ENCODE peak calls at places on chromosomes 12 and 14, in seven cellular contexts. L is sigmoid colon, P is body of pancreas, E is ovary, U is heart left ventricle, J is tibial nerve, K is HepG2. C is an unnamed sample.

GRCh38 chr12:132187646-132188450 is 43.6 kb downstream of the NOC4L start:
- DNase-seq in L (no peak), P (no peak), E (no peak), U (no peak), J (no peak), K (no peak), C (no peak)

GRCh38 chr14:77488558-77488957 is 10.1 kb downstream of the ISM2 start:
- DNase-seq in L (no peak), P (no peak), E (no peak), U (no peak), J (no peak), K (no peak), C (no peak)

GRCh38 chr14:85534435-85534834 is 4.5 kb downstream of the FLRT2 start:
- DNase-seq in L (no peak), P (no peak), E (peak), U (no peak), J (no peak), K (no peak), C (no peak)

GRCh38 chr12:122031342-122032216 is 9.9 kb downstream of the BCL7A start:
- DNase-seq in L (no peak), P (peak), E (peak), U (peak), J (no peak), K (no peak), C (no peak)

GRCh38 chr12:13194462-13195110 is 1.9 kb upstream of the EMP1 start:
- DNase-seq in L (no peak), P (no peak), E (no peak), U (no peak), J (no peak), K (no peak), C (no peak)

GRCh38 chr14:64812412-64812811 is 67.3 kb downstream of the SPTB start:
- DNase-seq in L (no peak), P (peak), E (no peak), U (no peak), J (no peak), K (no peak), C (no peak)

GRCh38 chr12:107992870-107993451 is 136.1 kb upstream of the WSCD2 start:
- DNase-seq in L (no peak), P (peak), E (no peak), U (no peak), J (no peak), K (peak), C (no peak)

GRCh38 chr12:29792132-29792531 is 8.4 kb upstream of the TMTC1 start:
- DNase-seq in L (no peak), P (no peak), E (no peak), U (no peak), J (no peak), K (no peak), C (no peak)

GRCh38 chr12:96981053-96981452 is 74.0 kb downstream of the NEDD1 start:
- DNase-seq in L (no peak), P (no peak), E (no peak), U (no peak), J (no peak), K (no peak), C (no peak)

GRCh38 chr12:131862994-131863710 is 31.3 kb upstream of the ULK1 start:
- DNase-seq in L (no peak), P (no peak), E (peak), U (no peak), J (no peak), K (no peak), C (no peak)

GRCh38 chr12:94961413-94961812 is 42.1 kb downstream of the NDUFA12 start:
- DNase-seq in L (no peak), P (no peak), E (no peak), U (no peak), J (no peak), K (no peak), C (no peak)

GRCh38 chr14:36807727-36808126 is 146.1 kb downstream of the PAX9 start:
- DNase-seq in L (no peak), P (no peak), E (no peak), U (no peak), J (no peak), K (no peak), C (no peak)

GRCh38 chr14:69268763-69269162 is 8.8 kb downstream of the GALNT16 start:
- DNase-seq in L (no peak), P (no peak), E (no peak), U (no peak), J (no peak), K (no peak), C (no peak)

GRCh38 chr12:54736549-54736948 is 88.4 kb upstream of the DCD start:
- DNase-seq in L (no peak), P (no peak), E (no peak), U (no peak), J (no peak), K (no peak), C (no peak)

GRCh38 chr12:98211914-98212695 is 303.3 kb upstream of the TMPO start:
- DNase-seq in L (no peak), P (no peak), E (no peak), U (no peak), J (no peak), K (no peak), C (no peak)

GRCh38 chr14:68248481-68249255 is 429.1 kb downstream of the RAD51B start:
- DNase-seq in L (peak), P (peak), E (peak), U (no peak), J (no peak), K (peak), C (no peak)

GRCh38 chr12:104306943-104307654 is 3.6 kb downstream of the EID3 start:
- DNase-seq in L (no peak), P (no peak), E (no peak), U (no peak), J (no peak), K (no peak), C (no peak)

GRCh38 chr14:106564058-106564643 is 1037.8 kb downstream of the TMEM121 start:
- DNase-seq in L (no peak), P (peak), E (no peak), U (no peak), J (no peak), K (peak), C (no peak)

DNA sequence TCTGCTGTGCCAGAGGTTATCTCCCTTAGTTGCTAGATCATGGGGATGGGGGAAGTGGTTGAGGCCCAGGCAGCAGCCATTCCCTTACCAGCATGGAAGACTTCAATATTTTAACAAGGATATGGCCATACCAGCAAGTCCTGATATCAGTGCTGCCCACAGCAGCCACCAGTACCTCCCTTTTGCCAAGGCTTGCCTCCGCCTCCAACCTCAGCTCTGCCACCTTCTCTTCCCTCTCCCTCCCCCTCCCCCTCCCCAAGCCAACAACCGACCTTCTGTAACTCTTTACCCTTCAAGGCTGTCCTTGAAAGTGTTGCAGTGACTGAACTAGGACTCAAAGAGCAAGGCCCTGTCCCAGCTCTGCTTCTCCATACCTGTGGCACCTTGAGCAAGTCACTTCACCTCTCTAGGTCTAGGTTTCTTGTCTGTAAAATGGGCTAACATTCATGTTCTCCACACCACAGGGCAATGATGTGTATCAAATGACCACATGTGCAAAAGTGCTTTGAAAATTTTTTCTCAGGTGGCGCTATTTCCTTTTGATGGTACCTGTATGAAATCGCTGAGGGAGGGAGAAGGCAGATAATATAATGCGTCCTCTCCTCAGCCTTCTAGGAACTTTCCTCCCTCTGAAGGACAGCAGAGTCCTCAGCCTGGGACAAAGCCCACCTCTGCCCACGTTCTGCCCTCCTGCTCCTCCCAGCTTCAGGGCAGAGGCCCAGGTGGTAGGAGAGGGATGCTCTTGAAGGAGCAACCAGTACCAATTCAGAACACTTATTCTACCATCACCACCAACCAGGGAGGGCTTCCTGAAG is 14.7 kb downstream of the PLEKHG6 start:
- DNase-seq in L (no peak), P (no peak), E (no peak), U (no peak), J (no peak), K (no peak), C (no peak)
- TF ChIP-seq POLR2A in L (no peak), P (no peak), E (no peak), U (no peak), J (no peak), K (peak), C (no peak)

DNA sequence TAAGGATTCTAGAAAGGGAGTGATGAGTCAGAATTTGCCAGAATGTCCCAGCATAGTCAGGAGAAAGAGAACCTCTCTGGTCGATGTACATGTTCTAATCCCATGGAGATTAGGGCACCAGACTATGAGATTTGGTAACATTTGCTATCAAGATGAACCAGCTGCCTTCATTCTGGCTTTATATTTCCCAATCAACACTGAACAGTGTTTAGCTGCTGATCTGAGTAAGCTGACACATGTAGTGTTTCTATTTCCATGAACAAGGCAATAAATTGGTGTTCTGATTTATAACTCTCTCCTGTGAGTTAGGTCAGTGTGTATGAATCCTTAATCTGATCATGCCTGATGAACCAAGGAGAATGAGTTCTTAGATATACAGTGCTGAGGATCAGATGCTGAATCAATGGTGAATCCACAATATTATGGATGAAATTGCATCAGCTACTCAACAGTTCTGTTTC is 158.0 kb upstream of the AMIGO2 start:
- DNase-seq in L (no peak), P (no peak), E (no peak), U (no peak), J (no peak), K (no peak), C (no peak)
- H3K27ac ChIP-seq in L (no peak), P (no peak), E (no peak), U (no peak), J (no peak), K (no peak), C (no peak)

DNA sequence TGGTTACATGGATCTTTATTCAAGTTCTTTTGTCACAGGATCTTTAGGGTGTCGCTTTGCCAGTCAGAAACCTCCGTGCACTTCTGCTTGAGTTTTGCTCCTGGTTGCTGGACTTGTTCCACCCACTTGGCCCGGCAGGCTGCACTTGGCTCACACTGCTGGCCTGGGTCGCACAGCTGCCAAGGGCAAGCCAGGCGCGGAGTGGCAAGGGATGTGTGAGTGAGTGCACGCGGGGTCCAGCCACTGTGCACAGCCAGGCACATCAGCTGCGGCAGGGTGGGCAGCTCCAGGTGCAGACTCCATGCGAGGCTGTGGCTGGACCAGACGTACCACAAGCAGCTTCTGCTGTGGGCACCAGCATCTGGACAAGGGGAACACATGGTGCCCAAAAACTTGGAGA is 76.6 kb downstream of the DERA start:
- DNase-seq in L (no peak), P (peak), E (no peak), U (peak), J (no peak), K (no peak), C (no peak)
- TF ChIP-seq POLR2A in L (no peak), P (no peak), E (no peak), U (no peak), J (no peak), K (no peak), C (no peak)

DNA sequence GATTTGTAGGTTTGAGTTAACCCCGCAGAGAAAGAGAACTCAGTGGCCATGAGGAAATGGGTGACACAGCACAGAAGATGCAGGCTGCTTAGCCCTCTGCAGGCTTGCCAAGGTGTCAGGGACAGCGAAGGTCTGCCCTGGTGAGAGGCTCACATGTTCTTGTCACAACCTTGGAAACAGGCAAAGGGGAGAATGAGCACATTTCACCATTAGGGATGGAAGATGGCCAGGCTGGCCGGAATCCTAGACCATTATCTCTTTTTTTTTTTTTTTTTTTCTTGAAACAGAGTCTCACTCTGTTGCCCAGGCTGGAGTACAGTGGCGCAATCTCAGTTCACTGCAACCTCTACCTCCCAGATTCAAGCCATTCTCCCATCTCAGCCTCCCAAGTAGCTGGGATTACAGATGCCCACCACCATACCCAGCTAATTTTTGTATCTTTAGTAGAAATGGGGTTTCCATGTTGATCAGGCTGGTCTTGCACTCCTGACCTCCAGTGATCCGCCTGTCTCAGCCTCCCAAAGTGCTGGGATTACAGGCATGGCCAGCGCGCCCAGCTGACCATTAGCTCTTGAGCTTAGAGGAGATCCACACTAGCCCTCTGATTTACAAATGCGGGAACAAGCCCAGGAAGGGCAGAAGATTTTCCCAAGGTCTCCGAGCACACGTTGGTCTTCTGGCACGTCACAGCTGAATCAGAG is 34.6 kb downstream of the LTBP2 start:
- DNase-seq in L (peak), P (peak), E (peak), U (no peak), J (no peak), K (no peak), C (no peak)
- H3K27ac ChIP-seq in L (no peak), P (no peak), E (peak), U (no peak), J (no peak), K (no peak), C (no peak)

DNA sequence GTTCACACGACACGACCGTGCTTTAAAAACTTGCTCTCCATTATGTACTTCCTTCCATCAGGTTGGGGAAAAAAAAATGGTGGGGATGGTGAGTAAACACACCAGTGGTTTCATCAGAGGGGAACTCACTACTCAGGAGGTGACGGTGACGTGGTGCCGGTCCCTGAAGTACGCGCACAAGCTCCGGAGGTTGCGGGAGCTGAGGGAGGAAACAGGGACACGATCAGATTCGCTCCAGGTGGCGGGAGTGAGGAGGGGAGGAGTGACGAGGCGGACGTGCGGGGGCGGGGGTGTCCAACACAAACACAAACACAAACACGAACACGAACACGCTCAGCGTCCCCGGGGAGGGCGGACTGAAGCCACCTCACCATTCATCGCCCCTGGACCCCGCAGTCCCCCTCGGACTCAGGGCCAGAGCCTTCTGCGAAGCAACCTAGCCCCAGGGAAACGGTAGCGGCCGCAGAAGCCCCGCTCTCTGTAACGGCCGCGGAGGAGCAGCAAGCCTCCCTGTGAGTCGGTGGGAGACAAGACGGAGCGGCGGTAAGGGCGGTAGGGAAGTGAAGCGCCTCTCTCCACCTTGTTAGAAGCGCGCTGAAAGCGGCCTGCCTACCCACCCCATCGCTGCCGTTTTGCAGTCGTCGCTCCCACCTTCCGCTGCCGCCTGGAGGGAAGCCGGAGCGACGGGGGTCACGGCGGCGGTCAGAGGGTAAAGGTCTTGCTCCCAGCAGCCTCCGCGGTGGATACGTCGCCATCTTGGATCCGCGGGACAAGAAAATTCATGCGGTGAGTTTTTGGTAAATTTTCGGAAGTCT is at the start of gene CNOT2:
- DNase-seq in L (peak), P (peak), E (peak), U (peak), J (peak), K (peak), C (peak)
- TF ChIP-seq POLR2A in L (no peak), P (peak), E (peak), U (peak), J (peak), K (peak), C (peak)

DNA sequence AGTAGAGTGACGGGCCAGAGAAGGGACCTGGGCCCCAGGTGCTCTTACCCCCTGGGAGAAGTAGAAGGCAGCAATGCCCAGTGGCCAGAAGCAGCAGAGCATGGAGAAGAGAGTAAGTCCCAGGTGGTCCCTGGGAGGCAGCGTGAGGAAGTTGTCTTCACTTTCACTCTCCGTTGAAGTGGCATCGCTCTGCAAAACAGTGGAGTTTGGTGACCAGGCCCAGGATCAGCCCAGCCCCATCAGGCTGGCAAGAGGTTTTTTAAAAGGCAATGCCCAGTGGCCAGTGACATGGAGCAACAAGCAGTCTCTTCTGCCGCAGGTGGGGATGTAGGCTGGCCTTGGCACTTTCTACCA is 18.2 kb downstream of the SYNDIG1L start:
- DNase-seq in L (no peak), P (no peak), E (no peak), U (no peak), J (no peak), K (no peak), C (no peak)
- H3K27ac ChIP-seq in L (no peak), P (no peak), E (no peak), U (no peak), J (no peak), K (no peak), C (no peak)

DNA sequence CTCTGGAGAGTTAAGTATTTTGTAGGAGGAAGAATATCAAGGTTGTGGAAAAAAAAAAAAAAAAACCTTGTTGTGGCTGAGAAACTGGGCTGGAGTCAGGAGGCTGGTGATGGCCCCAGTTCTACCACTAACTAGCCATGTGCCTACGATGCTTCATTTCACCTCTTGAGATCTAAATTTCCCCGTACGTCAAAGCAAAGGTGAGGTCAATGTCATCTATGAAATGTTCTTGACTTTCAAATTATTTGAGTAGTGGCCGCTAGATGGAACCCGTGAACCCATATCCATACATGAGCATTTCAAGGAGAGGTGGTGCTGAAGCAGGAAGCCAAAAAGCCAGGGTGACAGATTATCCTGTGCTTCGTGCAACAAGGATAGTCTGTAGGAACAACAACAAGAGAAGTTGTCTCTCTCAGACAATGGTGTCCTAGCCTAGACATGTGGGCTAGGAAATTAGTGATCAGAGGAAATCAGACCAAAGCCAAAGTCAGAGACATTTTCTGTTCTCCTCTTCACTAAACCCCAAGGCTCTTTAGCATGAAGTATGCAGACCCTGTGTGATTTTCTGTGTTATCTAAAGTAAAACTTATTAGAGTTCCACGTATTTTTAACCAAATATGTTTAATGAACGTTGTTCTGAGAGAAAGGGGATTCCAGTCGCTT is 95.5 kb upstream of the ETV6 start:
- DNase-seq in L (peak), P (peak), E (no peak), U (no peak), J (no peak), K (peak), C (no peak)
- TF ChIP-seq POLR2A in L (no peak), P (no peak), E (no peak), U (no peak), J (no peak), K (no peak), C (no peak)

DNA sequence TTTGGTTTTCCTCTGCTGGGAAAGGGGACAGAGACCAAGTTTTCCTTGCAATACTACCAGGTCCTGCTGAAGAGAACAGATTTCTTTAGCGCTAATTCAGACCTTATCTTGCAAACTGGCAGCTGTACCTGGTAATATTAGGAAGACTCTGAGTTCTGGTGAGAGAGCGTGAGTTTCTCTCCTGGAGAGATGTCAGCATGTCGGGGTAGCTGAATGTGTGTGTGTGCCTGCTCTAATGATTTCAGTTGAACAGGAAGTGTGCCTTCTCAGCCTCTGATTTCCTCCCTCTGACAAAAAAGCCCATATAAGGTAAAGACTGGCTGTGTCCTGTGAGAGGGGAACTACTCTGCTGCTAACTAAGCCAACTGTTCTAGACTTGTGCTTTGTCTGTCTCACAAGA is 10.3 kb upstream of the ERP27 start:
- DNase-seq in L (no peak), P (peak), E (no peak), U (peak), J (no peak), K (no peak), C (peak)
- H3K27ac ChIP-seq in L (peak), P (peak), E (peak), U (peak), J (peak), K (no peak), C (peak)